ENCODE peak calls at places on chromosomes 4 and X, in seven cellular contexts. N is A549, E is ovary, V is uterus, S is IMR-90, Y is transverse colon, O is GM12878. K is an unnamed sample.

GRCh38 chrX:28472926-28473325 is 114.3 kb upstream of the IL1RAPL1 start:
- DNase-seq in N (no peak), E (no peak), V (no peak), S (no peak), Y (no peak), O (no peak), K (no peak)

GRCh38 chr4:83548151-83548905 is 12.4 kb downstream of the GPAT3 start:
- DNase-seq in N (peak), E (no peak), V (peak), S (peak), Y (peak), O (peak), K (peak)

GRCh38 chr4:13182136-13182535 is 302.0 kb downstream of the RAB28 start:
- DNase-seq in N (no peak), E (no peak), V (no peak), S (no peak), Y (no peak), O (no peak), K (no peak)

GRCh38 chr4:142405021-142405991 is 440.8 kb downstream of the INPP4B start:
- DNase-seq in N (peak), E (peak), V (peak), S (peak), Y (peak), O (peak), K (peak)

GRCh38 chr4:17794730-17795129 is 13.3 kb upstream of the FAM184B start:
- DNase-seq in N (no peak), E (no peak), V (no peak), S (no peak), Y (no peak), O (no peak), K (no peak)

GRCh38 chr4:105140684-105141490 is 5.8 kb upstream of the TET2 start:
- DNase-seq in N (peak), E (no peak), V (no peak), S (no peak), Y (peak), O (no peak), K (no peak)

GRCh38 chr4:16212138-16212782 is 14.0 kb downstream of the TAPT1 start:
- DNase-seq in N (no peak), E (no peak), V (no peak), S (no peak), Y (no peak), O (no peak), K (no peak)

GRCh38 chrX:23699636-23700194 is 32.4 kb downstream of the PRDX4 start:
- DNase-seq in N (no peak), E (peak), V (peak), S (peak), Y (no peak), O (no peak), K (peak)

DNA sequence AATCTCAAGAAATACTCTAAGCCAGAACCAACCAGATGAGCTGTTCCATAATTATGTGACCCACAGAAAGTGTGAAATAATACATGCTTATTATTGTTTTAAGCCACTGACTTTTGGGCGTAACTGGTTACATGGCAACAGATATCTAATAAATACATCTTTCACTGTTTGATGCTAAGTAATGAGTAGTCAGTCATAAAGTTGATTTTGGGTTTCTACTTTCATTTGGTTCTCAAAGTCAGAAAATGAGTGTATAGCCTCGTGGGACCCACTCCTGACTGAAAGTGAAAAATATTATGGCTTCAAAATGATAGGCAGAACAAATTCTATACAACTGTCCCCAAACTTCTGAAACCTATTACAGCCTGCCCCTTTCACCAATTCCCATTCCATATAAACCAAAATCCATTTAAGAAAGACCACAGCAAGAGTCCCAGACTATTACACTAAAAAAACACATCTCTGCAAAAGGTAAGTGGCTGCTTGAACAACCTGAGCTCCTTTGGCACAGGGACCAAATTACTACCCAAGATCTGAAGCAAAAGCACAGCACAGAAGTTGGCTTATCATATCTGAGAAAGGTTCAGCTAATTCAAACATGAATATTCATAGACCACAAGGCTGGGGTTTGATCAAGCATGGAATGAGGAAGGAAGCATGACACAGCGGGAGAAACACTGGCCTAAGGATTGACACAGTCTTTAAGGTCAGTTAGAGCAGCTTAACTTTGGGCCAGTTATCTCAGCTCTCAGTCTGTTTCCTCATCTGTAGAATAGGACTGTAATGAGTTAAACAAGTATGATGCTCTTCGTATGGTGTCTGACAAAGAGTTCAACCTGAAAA is 88.2 kb upstream of the CBR4 start:
- DNase-seq in N (no peak), E (no peak), V (no peak), S (peak), Y (no peak), O (peak), K (no peak)
- TF ChIP-seq POLR2A in N (no peak), E (no peak), V (no peak), S (no peak), Y (no peak), O (no peak), K (no peak)

DNA sequence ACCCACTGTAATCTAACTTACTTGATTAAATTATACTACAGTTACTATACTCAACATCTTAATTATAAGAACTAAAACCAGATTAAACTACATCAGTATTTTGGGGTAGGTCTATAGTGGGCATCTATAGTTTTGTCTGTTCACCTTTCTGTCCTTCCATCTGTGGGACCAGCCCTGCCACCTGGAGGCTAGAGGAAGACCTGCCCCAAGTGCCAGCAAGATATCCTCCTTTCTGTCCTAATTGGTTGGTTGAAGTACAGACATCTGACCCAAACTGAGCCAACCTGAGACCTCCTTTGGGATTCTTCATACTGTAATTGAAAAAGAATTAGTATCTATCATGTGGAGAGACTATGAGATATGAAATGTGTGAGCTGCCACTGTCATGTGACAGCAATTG is 172.2 kb upstream of the TLL1 start:
- DNase-seq in N (peak), E (no peak), V (no peak), S (no peak), Y (no peak), O (no peak), K (no peak)
- TF ChIP-seq CTCF in N (no peak), E (no peak), V (no peak), S (no peak), Y (no peak), O (peak), K (no peak)

DNA sequence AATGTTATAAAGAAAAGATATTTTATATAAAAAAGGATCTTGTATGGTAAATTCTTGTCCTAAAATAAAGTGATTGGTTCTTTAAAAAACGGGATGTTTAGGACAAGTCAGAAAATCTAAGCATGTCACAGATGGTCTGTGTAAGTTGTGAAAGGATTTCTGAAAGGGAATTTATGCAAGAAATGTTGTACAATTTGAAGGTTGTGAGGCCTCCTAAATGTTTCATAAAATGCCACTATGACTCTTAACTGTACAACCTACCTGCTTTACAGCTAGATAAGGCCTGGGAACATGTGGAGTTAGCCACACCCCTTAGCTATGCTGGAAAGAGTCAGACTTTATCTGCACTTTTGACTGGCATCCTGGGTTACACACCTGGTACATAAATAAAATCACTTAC is 951.5 kb upstream of the POU3F4 start:
- DNase-seq in N (no peak), E (no peak), V (no peak), S (no peak), Y (no peak), O (no peak), K (no peak)
- H3K4me3 ChIP-seq in N (no peak), E (no peak), V (no peak), S (no peak), Y (no peak), O (no peak), K (no peak)

DNA sequence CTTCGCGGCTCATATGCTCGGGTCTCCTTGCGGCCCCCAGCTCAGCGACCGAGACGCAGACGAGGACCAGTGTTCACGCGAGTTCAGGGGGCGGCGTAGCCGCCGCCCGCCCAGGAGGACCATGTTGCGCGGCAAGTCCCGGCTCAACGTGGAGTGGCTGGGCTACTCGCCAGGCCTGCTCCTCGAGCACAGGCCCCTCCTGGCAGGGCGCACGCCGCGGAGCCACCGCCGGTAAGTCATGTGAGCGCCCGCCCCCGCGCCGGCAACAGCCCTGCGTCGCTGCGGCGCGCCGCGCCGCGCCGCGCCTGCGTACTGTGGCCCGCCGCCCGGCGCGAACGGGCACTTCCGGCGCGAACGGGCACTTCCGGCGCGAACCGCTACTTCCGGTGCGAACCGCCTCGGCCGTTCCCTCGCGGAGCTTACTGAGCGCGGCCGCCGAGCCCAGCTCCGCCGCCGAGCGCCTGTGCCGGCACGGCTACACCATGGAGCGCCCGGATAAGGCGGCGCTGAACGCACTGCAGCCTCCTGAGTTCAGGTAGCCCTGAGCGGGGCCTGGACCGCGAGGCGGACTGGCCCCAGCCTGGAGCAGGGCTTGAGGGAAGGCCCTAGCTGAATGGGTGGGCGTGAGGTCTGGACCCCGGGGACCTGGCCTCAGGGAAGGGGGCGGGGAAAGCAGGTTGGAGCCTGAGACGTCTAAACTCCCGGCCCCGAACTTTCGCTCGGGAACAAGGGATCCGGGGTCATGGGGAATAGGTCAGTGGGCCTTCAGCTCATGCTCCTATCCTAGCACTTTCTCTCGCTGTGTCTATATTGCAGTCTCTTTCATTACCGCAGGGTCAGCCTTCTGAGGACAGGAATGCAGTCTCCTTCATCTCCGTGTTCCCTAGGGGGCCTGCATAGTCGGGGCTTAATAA is at the start of gene VMA21:
- DNase-seq in N (peak), E (peak), V (peak), S (peak), Y (peak), O (peak), K (peak)
- TF ChIP-seq POLR2A in N (peak), E (peak), V (peak), S (peak), Y (peak), O (peak), K (no peak)

GRCh38 chrX:100975212-100975611 is 5.7 kb downstream of the ARL13A start:
- DNase-seq in N (no peak), E (no peak), V (no peak), S (peak), Y (no peak), O (no peak), K (no peak)

GRCh38 chrX:100973411-100973810 is 3.9 kb downstream of the ARL13A start:
- DNase-seq in N (peak), E (no peak), V (no peak), S (peak), Y (no peak), O (no peak), K (no peak)

GRCh38 chrX:100964362-100964761 is 5.1 kb upstream of the ARL13A start:
- DNase-seq in N (no peak), E (no peak), V (no peak), S (no peak), Y (no peak), O (no peak), K (no peak)

GRCh38 chrX:100969936-100970335 is 428 bp downstream of the ARL13A start:
- DNase-seq in N (no peak), E (no peak), V (no peak), S (no peak), Y (no peak), O (no peak), K (no peak)

DNA sequence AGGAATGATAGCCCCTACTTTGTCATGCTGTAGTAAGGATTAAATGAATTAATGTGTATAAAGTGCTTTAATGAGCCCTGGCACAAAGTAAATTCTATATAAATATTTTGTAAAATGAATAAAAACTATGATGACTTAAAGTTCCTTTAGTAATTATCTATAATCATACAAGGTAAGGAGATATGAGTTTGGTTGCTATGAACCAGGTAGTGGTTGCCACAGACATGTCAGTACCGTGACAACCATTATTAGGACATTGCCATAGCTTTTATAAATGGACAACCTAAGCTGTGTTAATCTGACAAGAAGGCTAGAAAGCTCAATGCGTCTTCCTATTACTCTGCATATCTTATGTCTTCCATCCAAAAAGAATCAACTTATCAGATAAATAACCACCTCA is at the start of gene ARL13A:
- DNase-seq in N (no peak), E (no peak), V (no peak), S (no peak), Y (no peak), O (no peak), K (no peak)
- TF ChIP-seq CTCF in N (no peak), E (no peak), V (no peak), S (no peak), Y (no peak), O (no peak), K (no peak)

K was measured in lower leg skin.